ENCODE peak calls at places on chromosomes 12 and 14, in five cellular contexts. One of them, this sample, is unnamed.

GRCh38 chr14:74682169-74682952 is 30.5 kb downstream of the AREL1 start:
- DNase-seq in astrocyte of the spinal cord: no peak
- DNase-seq in kidney epithelial cell: no peak
- DNase-seq in choroid plexus epithelial cell: no peak
- DNase-seq in A549: no peak
- DNase-seq in this sample: no peak

GRCh38 chr12:43921666-43922337 is 85.9 kb downstream of the TMEM117 start:
- DNase-seq in A549: no peak
- DNase-seq in kidney epithelial cell: no peak
- DNase-seq in astrocyte of the spinal cord: peak; percentile 24
- DNase-seq in choroid plexus epithelial cell: peak; percentile 12
- DNase-seq in this sample: no peak

GRCh38 chr12:25041006-25041741 is 92.3 kb upstream of the BCAT1 start:
- DNase-seq in kidney epithelial cell: no peak
- DNase-seq in A549: no peak
- DNase-seq in astrocyte of the spinal cord: peak; percentile 22
- DNase-seq in choroid plexus epithelial cell: peak; percentile 10
- DNase-seq in this sample: no peak

GRCh38 chr14:69246331-69246730 is 13.6 kb upstream of the GALNT16 start:
- DNase-seq in choroid plexus epithelial cell: no peak
- DNase-seq in astrocyte of the spinal cord: no peak
- DNase-seq in A549: no peak
- DNase-seq in kidney epithelial cell: no peak
- DNase-seq in this sample: no peak

GRCh38 chr12:67827820-67828383 is 161.3 kb upstream of the IFNG-AS1 start:
- DNase-seq in A549: peak; percentile 86
- DNase-seq in kidney epithelial cell: peak; percentile 96
- DNase-seq in choroid plexus epithelial cell: peak; percentile 96
- DNase-seq in astrocyte of the spinal cord: peak; percentile 97
- DNase-seq in this sample: no peak

GRCh38 chr14:91985521-91986255 is 38.2 kb upstream of the FBLN5 start:
- DNase-seq in choroid plexus epithelial cell: peak; percentile 83
- DNase-seq in kidney epithelial cell: no peak
- DNase-seq in astrocyte of the spinal cord: peak; percentile 19
- DNase-seq in A549: no peak
- DNase-seq in this sample: no peak

GRCh38 chr14:45112886-45113772 is 21.2 kb downstream of the FKBP3 start:
- DNase-seq in choroid plexus epithelial cell: peak; percentile 53
- DNase-seq in kidney epithelial cell: no peak
- DNase-seq in astrocyte of the spinal cord: no peak
- DNase-seq in A549: peak; percentile 12
- DNase-seq in this sample: no peak

GRCh38 chr14:68669644-68670343 is 123.1 kb downstream of the ZFP36L1 start:
- DNase-seq in astrocyte of the spinal cord: peak; percentile 53
- DNase-seq in choroid plexus epithelial cell: no peak
- DNase-seq in kidney epithelial cell: no peak
- DNase-seq in A549: no peak
- DNase-seq in this sample: no peak

GRCh38 chr12:41310367-41310766 is 122.2 kb downstream of the PDZRN4 start:
- DNase-seq in astrocyte of the spinal cord: no peak
- DNase-seq in A549: no peak
- DNase-seq in choroid plexus epithelial cell: no peak
- DNase-seq in kidney epithelial cell: no peak
- DNase-seq in this sample: no peak

GRCh38 chr14:50021261-50021660 is 95.1 kb downstream of the VCPKMT start:
- DNase-seq in kidney epithelial cell: no peak
- DNase-seq in astrocyte of the spinal cord: no peak
- DNase-seq in choroid plexus epithelial cell: no peak
- DNase-seq in A549: no peak
- DNase-seq in this sample: no peak

GRCh38 chr12:131104464-131105350 is 151.0 kb downstream of the ADGRD1 start:
- DNase-seq in choroid plexus epithelial cell: peak; percentile 67
- DNase-seq in A549: peak; percentile 77
- DNase-seq in astrocyte of the spinal cord: peak; percentile 5
- DNase-seq in kidney epithelial cell: peak; percentile 12
- DNase-seq in this sample: peak; percentile 85

GRCh38 chr12:82363990-82364389 is 5.7 kb downstream of the METTL25 start:
- DNase-seq in choroid plexus epithelial cell: no peak
- DNase-seq in astrocyte of the spinal cord: no peak
- DNase-seq in A549: no peak
- DNase-seq in kidney epithelial cell: no peak
- DNase-seq in this sample: no peak

GRCh38 chr12:118980407-118981014 is 830 bp upstream of the SRRM4 start:
- DNase-seq in astrocyte of the spinal cord: no peak
- DNase-seq in kidney epithelial cell: no peak
- DNase-seq in A549: no peak
- DNase-seq in choroid plexus epithelial cell: no peak
- DNase-seq in this sample: no peak

GRCh38 chr14:75854247-75854799 is 127.5 kb downstream of the TGFB3 start:
- DNase-seq in choroid plexus epithelial cell: no peak
- DNase-seq in astrocyte of the spinal cord: no peak
- DNase-seq in kidney epithelial cell: no peak
- DNase-seq in A549: no peak
- DNase-seq in this sample: no peak

GRCh38 chr14:106790189-106791036 is 1264.0 kb downstream of the TMEM121 start:
- DNase-seq in A549: peak; percentile 25
- DNase-seq in kidney epithelial cell: no peak
- DNase-seq in choroid plexus epithelial cell: peak; percentile 0
- DNase-seq in astrocyte of the spinal cord: no peak
- DNase-seq in this sample: no peak

GRCh38 chr14:96065661-96066459 is 26.7 kb downstream of the C14orf132 start:
- DNase-seq in kidney epithelial cell: no peak
- DNase-seq in choroid plexus epithelial cell: no peak
- DNase-seq in astrocyte of the spinal cord: no peak
- DNase-seq in A549: no peak
- DNase-seq in this sample: no peak

GRCh38 chr14:22159049-22159448 is 430.0 kb downstream of the DAD1 start:
- DNase-seq in astrocyte of the spinal cord: peak; percentile 38
- DNase-seq in kidney epithelial cell: peak; percentile 65
- DNase-seq in choroid plexus epithelial cell: no peak
- DNase-seq in A549: no peak
- DNase-seq in this sample: no peak

GRCh38 chr14:22158560-22158959 is 430.5 kb downstream of the DAD1 start:
- DNase-seq in astrocyte of the spinal cord: no peak
- DNase-seq in choroid plexus epithelial cell: no peak
- DNase-seq in A549: no peak
- DNase-seq in kidney epithelial cell: no peak
- DNase-seq in this sample: no peak

GRCh38 chr14:22164616-22165015 is 424.4 kb downstream of the DAD1 start:
- DNase-seq in choroid plexus epithelial cell: peak; percentile 11
- DNase-seq in kidney epithelial cell: no peak
- DNase-seq in A549: no peak
- DNase-seq in astrocyte of the spinal cord: peak; percentile 19
- DNase-seq in this sample: no peak

GRCh38 chr14:22159968-22160367 is 429.1 kb downstream of the DAD1 start:
- DNase-seq in A549: no peak
- DNase-seq in astrocyte of the spinal cord: no peak
- DNase-seq in choroid plexus epithelial cell: no peak
- DNase-seq in kidney epithelial cell: no peak
- DNase-seq in this sample: no peak

DNA sequence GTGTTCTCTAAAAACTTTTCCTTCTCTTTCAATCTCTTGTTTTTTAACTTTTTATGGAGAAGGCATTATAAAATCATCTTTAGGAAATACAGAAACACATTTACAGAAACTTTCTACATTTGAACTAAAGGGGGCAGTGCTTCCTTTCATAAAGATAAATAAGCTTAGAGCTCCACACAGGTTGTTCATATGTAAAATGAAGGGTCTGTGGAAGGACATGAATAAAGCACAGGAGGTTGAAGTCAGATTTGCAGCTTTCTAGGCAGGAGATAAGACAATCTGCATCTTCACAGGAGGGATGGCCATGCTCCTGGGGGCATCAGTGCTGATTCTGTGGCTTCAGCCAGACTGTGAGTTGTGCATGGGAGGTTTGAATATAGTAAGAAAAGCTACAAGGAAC is 426.0 kb downstream of the DAD1 start:
- DNase-seq in A549: no peak
- DNase-seq in choroid plexus epithelial cell: peak; percentile 58
- DNase-seq in astrocyte of the spinal cord: peak; percentile 40
- DNase-seq in kidney epithelial cell: no peak
- DNase-seq in this sample: no peak
- TF ChIP-seq CTCF in A549: no peak
- TF ChIP-seq CTCF in choroid plexus epithelial cell: peak; percentile 49
- TF ChIP-seq CTCF in astrocyte of the spinal cord: peak; percentile 18
- TF ChIP-seq CTCF in kidney epithelial cell: peak; percentile 45
- TF ChIP-seq CTCF in this sample: peak; percentile 46

GRCh38 chr14:89851031-89851430 is 103.5 kb downstream of the EFCAB11 start:
- DNase-seq in A549: no peak
- DNase-seq in kidney epithelial cell: no peak
- DNase-seq in choroid plexus epithelial cell: peak; percentile 46
- DNase-seq in astrocyte of the spinal cord: no peak
- DNase-seq in this sample: no peak

GRCh38 chr14:89845346-89845745 is 109.2 kb downstream of the EFCAB11 start:
- DNase-seq in A549: peak; percentile 33
- DNase-seq in choroid plexus epithelial cell: peak; percentile 84
- DNase-seq in kidney epithelial cell: no peak
- DNase-seq in astrocyte of the spinal cord: peak; percentile 83
- DNase-seq in this sample: no peak

GRCh38 chr14:89844508-89844907 is 110.0 kb downstream of the EFCAB11 start:
- DNase-seq in kidney epithelial cell: no peak
- DNase-seq in choroid plexus epithelial cell: no peak
- DNase-seq in astrocyte of the spinal cord: no peak
- DNase-seq in A549: no peak
- DNase-seq in this sample: no peak

GRCh38 chr14:89849931-89850330 is 104.6 kb downstream of the EFCAB11 start:
- DNase-seq in astrocyte of the spinal cord: peak; percentile 56
- DNase-seq in kidney epithelial cell: no peak
- DNase-seq in choroid plexus epithelial cell: peak; percentile 86
- DNase-seq in A549: no peak
- DNase-seq in this sample: no peak

GRCh38 chr14:89848165-89848564 is 106.4 kb downstream of the EFCAB11 start:
- DNase-seq in A549: no peak
- DNase-seq in astrocyte of the spinal cord: peak; percentile 30
- DNase-seq in choroid plexus epithelial cell: peak; percentile 63
- DNase-seq in kidney epithelial cell: no peak
- DNase-seq in this sample: no peak
- TF ChIP-seq CTCF in A549: peak; percentile 19
- TF ChIP-seq CTCF in astrocyte of the spinal cord: peak; percentile 67
- TF ChIP-seq CTCF in choroid plexus epithelial cell: peak; percentile 72
- TF ChIP-seq CTCF in kidney epithelial cell: peak; percentile 14
- TF ChIP-seq CTCF in this sample: peak; percentile 25

GRCh38 chr14:93160353-93160801 is 24.3 kb downstream of the MOAP1 start:
- DNase-seq in astrocyte of the spinal cord: no peak
- DNase-seq in choroid plexus epithelial cell: peak; percentile 43
- DNase-seq in A549: peak; percentile 66
- DNase-seq in kidney epithelial cell: no peak
- DNase-seq in this sample: no peak
- TF ChIP-seq CTCF in astrocyte of the spinal cord: peak; percentile 49
- TF ChIP-seq CTCF in choroid plexus epithelial cell: peak; percentile 66
- TF ChIP-seq CTCF in A549: peak; percentile 58
- TF ChIP-seq CTCF in kidney epithelial cell: peak; percentile 59
- TF ChIP-seq CTCF in this sample: peak; percentile 40

DNA sequence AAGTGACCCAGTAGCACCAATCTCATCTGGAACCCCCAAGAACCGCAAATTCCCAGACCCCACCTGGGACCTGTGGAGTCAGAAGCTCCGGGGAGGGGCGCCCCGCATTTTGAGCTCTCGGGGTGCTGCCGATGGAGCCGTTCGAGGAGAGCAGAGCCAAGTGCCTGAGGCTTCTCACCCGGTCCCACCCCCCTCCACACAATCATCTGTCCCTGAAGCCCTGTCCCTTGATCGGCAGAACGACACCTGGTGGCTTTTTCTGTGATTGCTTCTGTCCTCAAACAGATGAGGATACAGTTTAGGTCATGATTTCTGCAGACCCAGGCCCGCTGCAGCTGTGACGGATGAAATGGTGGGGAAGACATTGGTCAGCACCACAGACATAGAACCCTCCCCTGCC is 74.7 kb downstream of the NOC4L start:
- DNase-seq in astrocyte of the spinal cord: no peak
- DNase-seq in choroid plexus epithelial cell: peak; percentile 14
- DNase-seq in kidney epithelial cell: no peak
- DNase-seq in A549: peak; percentile 68
- DNase-seq in this sample: no peak
- TF ChIP-seq CTCF in astrocyte of the spinal cord: peak; percentile 18
- TF ChIP-seq CTCF in choroid plexus epithelial cell: peak; percentile 52
- TF ChIP-seq CTCF in kidney epithelial cell: peak; percentile 10
- TF ChIP-seq CTCF in A549: peak; percentile 44
- TF ChIP-seq CTCF in this sample: peak; percentile 53

GRCh38 chr12:51823875-51824565 is 24.5 kb downstream of the FIGNL2 start:
- DNase-seq in kidney epithelial cell: no peak
- DNase-seq in astrocyte of the spinal cord: peak; percentile 54
- DNase-seq in A549: peak; percentile 70
- DNase-seq in choroid plexus epithelial cell: peak; percentile 80
- DNase-seq in this sample: no peak
- TF ChIP-seq CTCF in kidney epithelial cell: peak; percentile 53
- TF ChIP-seq CTCF in astrocyte of the spinal cord: peak; percentile 62
- TF ChIP-seq CTCF in A549: peak; percentile 73
- TF ChIP-seq CTCF in choroid plexus epithelial cell: peak; percentile 81
- TF ChIP-seq CTCF in this sample: peak; percentile 61

GRCh38 chr14:94717808-94718207 is 52.1 kb downstream of the GSC start:
- DNase-seq in A549: no peak
- DNase-seq in kidney epithelial cell: no peak
- DNase-seq in choroid plexus epithelial cell: peak; percentile 15
- DNase-seq in astrocyte of the spinal cord: no peak
- DNase-seq in this sample: no peak
- TF ChIP-seq CTCF in A549: no peak
- TF ChIP-seq CTCF in kidney epithelial cell: no peak
- TF ChIP-seq CTCF in choroid plexus epithelial cell: peak; percentile 9
- TF ChIP-seq CTCF in astrocyte of the spinal cord: no peak
- TF ChIP-seq CTCF in this sample: no peak

GRCh38 chr12:111033281-111034147 is 113.1 kb upstream of the MYL2 start:
- DNase-seq in astrocyte of the spinal cord: no peak
- DNase-seq in A549: no peak
- DNase-seq in choroid plexus epithelial cell: no peak
- DNase-seq in kidney epithelial cell: no peak
- DNase-seq in this sample: peak; percentile 39
- TF ChIP-seq CTCF in astrocyte of the spinal cord: peak; percentile 23
- TF ChIP-seq CTCF in A549: peak; percentile 40
- TF ChIP-seq CTCF in choroid plexus epithelial cell: no peak
- TF ChIP-seq CTCF in kidney epithelial cell: peak; percentile 11
- TF ChIP-seq CTCF in this sample: peak; percentile 77

This sample was measured in progenitor cell of endocrine pancreas.